ENCODE peak calls at places on chromosomes 12 and 14, in four cellular contexts. B is KG1, I is HuH-7.5, Z is heart left ventricle. H is an unnamed sample.

GRCh38 chr14:51219473-51220448 is 20.3 kb upstream of the TMX1 start:
- DNase-seq in B (no peak), I (no peak), Z (no peak), H (no peak)

GRCh38 chr12:120998435-120998834 is 17.9 kb downstream of the C12orf43 start:
- DNase-seq in B (no peak), I (no peak), Z (no peak), H (no peak)

GRCh38 chr14:80988192-80988591 is 32.8 kb downstream of the TSHR start:
- DNase-seq in B (no peak), I (no peak), Z (no peak), H (no peak)

GRCh38 chr14:81579115-81579514 is 45.5 kb upstream of the SEL1L start:
- DNase-seq in B (no peak), I (no peak), Z (no peak), H (no peak)

GRCh38 chr14:94390372-94391086 is 2.1 kb upstream of the SERPINA1 start:
- DNase-seq in B (no peak), I (no peak), Z (peak; percentile 84), H (no peak)

GRCh38 chr14:103380719-103381377 is 4.4 kb upstream of the MARK3 start:
- DNase-seq in B (no peak), I (no peak), Z (no peak), H (no peak)

GRCh38 chr12:57591567-57592325 is 754 bp downstream of the PIP4K2C start:
- DNase-seq in B (no peak), I (no peak), Z (no peak), H (no peak)

GRCh38 chr12:102005256-102005655 is 56.5 kb downstream of the WASHC3 start:
- DNase-seq in B (no peak), I (no peak), Z (no peak), H (no peak)

GRCh38 chr12:90036641-90037040 is 328.0 kb upstream of the ATP2B1 start:
- DNase-seq in B (no peak), I (no peak), Z (no peak), H (no peak)

GRCh38 chr14:23432102-23432925 is 3.1 kb downstream of the MYH7 start:
- DNase-seq in B (no peak), I (no peak), Z (no peak), H (no peak)

GRCh38 chr14:71554959-71555612 is 377.1 kb upstream of the RGS6 start:
- DNase-seq in B (no peak), I (no peak), Z (no peak), H (no peak)

GRCh38 chr12:49671051-49671765 is 36.0 kb downstream of the FMNL3 start:
- DNase-seq in B (peak; percentile 17), I (no peak), Z (no peak), H (no peak)

GRCh38 chr14:104955396-104955770 is 22.8 kb downstream of the AHNAK2 start:
- DNase-seq in B (no peak), I (no peak), Z (no peak), H (no peak)

GRCh38 chr12:69404851-69405365 is 45.4 kb downstream of the YEATS4 start:
- DNase-seq in B (no peak), I (no peak), Z (no peak), H (no peak)

GRCh38 chr12:3119192-3119744 is 42.1 kb downstream of the TSPAN9 start:
- DNase-seq in B (no peak), I (no peak), Z (no peak), H (no peak)

GRCh38 chr12:107400686-107401447 is 284.7 kb upstream of the PWP1 start:
- DNase-seq in B (no peak), I (no peak), Z (no peak), H (no peak)

GRCh38 chr14:20632831-20633771 is 8.4 kb downstream of the OR6S1 start:
- DNase-seq in B (peak; percentile 64), I (peak; percentile 61), Z (no peak), H (peak; percentile 88)

GRCh38 chr14:78181270-78181669 is 11.1 kb downstream of the NRXN3 start:
- DNase-seq in B (no peak), I (no peak), Z (no peak), H (no peak)

GRCh38 chr12:96219700-96220206 is 25.6 kb downstream of the ELK3 start:
- DNase-seq in B (no peak), I (no peak), Z (no peak), H (no peak)

GRCh38 chr14:61111145-61112130 is 130.4 kb downstream of the SLC38A6 start:
- DNase-seq in B (no peak), I (no peak), Z (no peak), H (no peak)

GRCh38 chr14:21748869-21749303 is 75.3 kb upstream of the OR4E1 start:
- DNase-seq in B (peak; percentile 30), I (no peak), Z (no peak), H (peak; percentile 54)

GRCh38 chr14:26187996-26188605 is 409.7 kb downstream of the NOVA1 start:
- DNase-seq in B (no peak), I (no peak), Z (no peak), H (no peak)

GRCh38 chr14:49549881-49550280 is 36.3 kb downstream of the RPS29 start:
- DNase-seq in B (no peak), I (no peak), Z (no peak), H (peak; percentile 86)

GRCh38 chr12:65313704-65314317 is 35.3 kb downstream of the MSRB3 start:
- DNase-seq in B (no peak), I (no peak), Z (no peak), H (peak; percentile 21)

H was measured in HAP-1.